ENCODE peak calls at places on chromosome 18, in eight cellular contexts. W is activated CD8-positive, alpha-beta memory T cell treated with anti-CD3 and anti-CD28 coated beads for 24 hours; B is NCI-H1105 treated with DMSO at 0.1 percent for 48 hours; P is thoracic aorta; F is mucosa of gallbladder; E is A172; T is cardiac fibroblast; S is SW 1271. X is an unnamed sample.

GRCh38 chr18:1102848-1103247 is 198.2 kb downstream of the ADCYAP1 start:
- DNase-seq in W (no peak), T (no peak), P (no peak), F (no peak), E (no peak), B (no peak), S (no peak), X (no peak)

GRCh38 chr18:10497350-10497749 is 28.5 kb upstream of the NAPG start:
- DNase-seq in B (no peak), W (no peak), T (peak), E (no peak), F (no peak), P (no peak), S (no peak), X (no peak)

GRCh38 chr18:33577688-33578370 is at the start of gene ASXL3:
- DNase-seq in F (peak), B (peak), W (no peak), E (no peak), T (no peak), S (no peak), P (peak), X (peak)

GRCh38 chr18:24027156-24027555 is 12.6 kb downstream of the TTC39C start:
- DNase-seq in P (no peak), B (no peak), S (no peak), T (peak), E (peak), W (no peak), F (peak), X (no peak)

GRCh38 chr18:76464281-76465259 is 30.5 kb downstream of the ZNF516 start:
- DNase-seq in E (no peak), S (no peak), P (no peak), B (no peak), F (no peak), W (peak), T (no peak), X (no peak)

GRCh38 chr18:80022613-80023012 is 11.6 kb upstream of the RBFA start:
- DNase-seq in B (peak), S (no peak), F (no peak), P (no peak), W (no peak), E (no peak), T (peak), X (peak)

GRCh38 chr18:9901377-9901776 is 12.4 kb upstream of the VAPA start:
- DNase-seq in T (peak), E (no peak), P (no peak), W (no peak), B (no peak), S (no peak), F (no peak), X (no peak)

GRCh38 chr18:21134895-21135294 is 23.3 kb upstream of the ROCK1 start:
- DNase-seq in E (no peak), F (no peak), P (no peak), B (no peak), W (no peak), S (no peak), T (peak), X (no peak)

GRCh38 chr18:59372975-59373374 is 13.9 kb upstream of the LMAN1 start:
- DNase-seq in P (no peak), S (no peak), F (no peak), W (no peak), E (no peak), T (no peak), B (no peak), X (no peak)

GRCh38 chr18:55269632-55270031 is 310.4 kb upstream of the CCDC68 start:
- DNase-seq in F (no peak), W (no peak), S (no peak), T (no peak), B (no peak), E (no peak), P (no peak), X (no peak)

GRCh38 chr18:56291229-56291796 is 347.1 kb downstream of the TXNL1 start:
- DNase-seq in T (no peak), P (no peak), W (no peak), B (no peak), F (no peak), E (no peak), S (no peak), X (no peak)

GRCh38 chr18:41391616-41392610 is 563.1 kb upstream of the PIK3C3 start:
- DNase-seq in B (peak), P (no peak), T (peak), E (peak), W (no peak), S (peak), F (peak), X (peak)

GRCh38 chr18:48031011-48031480 is 100.6 kb upstream of the SMAD2 start:
- DNase-seq in T (peak), W (no peak), P (no peak), F (peak), S (peak), B (peak), E (peak), X (peak)

GRCh38 chr18:32717151-32717550 is 55.7 kb downstream of the KLHL14 start:
- DNase-seq in T (no peak), F (no peak), P (no peak), S (no peak), W (no peak), E (no peak), B (no peak), X (no peak)

GRCh38 chr18:57441395-57441794 is 6.2 kb downstream of the ONECUT2 start:
- DNase-seq in S (no peak), E (no peak), P (no peak), W (no peak), T (peak), F (no peak), B (no peak), X (peak)

GRCh38 chr18:54181856-54182612 is 42.4 kb downstream of the MBD2 start:
- DNase-seq in F (no peak), B (no peak), P (no peak), W (no peak), T (peak), E (no peak), S (no peak), X (no peak)

GRCh38 chr18:46462523-46462922 is 194.5 kb downstream of the LOXHD1 start:
- DNase-seq in S (no peak), F (no peak), W (no peak), P (no peak), T (no peak), E (no peak), B (no peak), X (no peak)

GRCh38 chr18:67359868-67360838 is 156.4 kb downstream of the DSEL start:
- DNase-seq in S (peak), F (peak), B (no peak), T (peak), P (peak), E (peak), W (no peak), X (no peak)

GRCh38 chr18:49274188-49274714 is 186.2 kb downstream of the DYM start:
- DNase-seq in S (no peak), F (no peak), W (no peak), B (no peak), T (peak), P (no peak), E (no peak), X (no peak)

GRCh38 chr18:11808001-11808855 is 43.0 kb upstream of the CHMP1B start:
- DNase-seq in W (no peak), E (peak), P (no peak), S (no peak), B (no peak), F (no peak), T (peak), X (peak)

GRCh38 chr18:35637226-35637625 is 55.7 kb downstream of the GALNT1 start:
- DNase-seq in E (no peak), T (no peak), P (no peak), B (no peak), W (no peak), F (no peak), S (no peak), X (no peak)

GRCh38 chr18:13823707-13824395 is at the start of gene MC5R:
- DNase-seq in W (peak), F (peak), S (no peak), T (peak), B (peak), E (peak), P (no peak), X (peak)

GRCh38 chr18:21362921-21363320 is 120.9 kb downstream of the GREB1L start:
- DNase-seq in P (no peak), W (no peak), E (no peak), F (no peak), T (no peak), B (no peak), S (no peak), X (no peak)

GRCh38 chr18:30280861-30281470 is 761.6 kb downstream of the DSC3 start:
- DNase-seq in S (no peak), B (peak), T (peak), F (peak), P (no peak), E (peak), W (no peak), X (peak)

GRCh38 chr18:36364911-36365624 is 67.6 kb downstream of the FHOD3 start:
- DNase-seq in B (no peak), P (no peak), T (no peak), F (no peak), W (no peak), E (no peak), S (no peak), X (no peak)

GRCh38 chr18:65235966-65236634 is 514.7 kb upstream of the CDH7 start:
- DNase-seq in E (peak), S (no peak), B (peak), P (no peak), W (no peak), F (no peak), T (no peak), X (no peak)

GRCh38 chr18:33440011-33440383 is 524 bp downstream of the CCDC178 start:
- DNase-seq in T (peak), S (no peak), P (no peak), E (no peak), W (no peak), B (peak), F (peak), X (no peak)

GRCh38 chr18:13630869-13631268 is 95.5 kb downstream of the FAM210A start:
- DNase-seq in F (no peak), W (peak), P (no peak), T (no peak), S (no peak), E (no peak), B (no peak), X (no peak)

GRCh38 chr18:29434650-29435049 is 1257.7 kb upstream of the CDH2 start:
- DNase-seq in E (peak), T (no peak), S (no peak), B (no peak), P (no peak), F (no peak), W (no peak), X (no peak)

GRCh38 chr18:3867768-3868445 is 417.9 kb downstream of the TGIF1 start:
- DNase-seq in E (no peak), B (no peak), F (no peak), W (no peak), T (peak), P (no peak), S (no peak), X (no peak)

GRCh38 chr18:5979176-5979888 is 84.0 kb upstream of the TMEM200C start:
- DNase-seq in S (no peak), P (no peak), B (no peak), W (no peak), F (no peak), T (no peak), E (no peak), X (no peak)

GRCh38 chr18:33928226-33928625 is 296.5 kb downstream of the NOL4 start:
- DNase-seq in F (no peak), B (no peak), E (peak), S (no peak), P (no peak), W (no peak), T (peak), X (no peak)

GRCh38 chr18:5073026-5073944 is 123.8 kb downstream of the AKAIN1 start:
- DNase-seq in E (peak), T (peak), P (no peak), B (peak), W (no peak), F (no peak), S (no peak), X (peak)

GRCh38 chr18:59056706-59057492 is 82.8 kb upstream of the SEC11C start:
- DNase-seq in T (peak), E (peak), S (peak), B (peak), F (peak), W (peak), P (no peak), X (peak)

GRCh38 chr18:28999711-29000110 is 822.8 kb upstream of the CDH2 start:
- DNase-seq in B (no peak), F (no peak), P (no peak), S (no peak), T (peak), E (no peak), W (no peak), X (no peak)

GRCh38 chr18:35236964-35237363 is 3.9 kb upstream of the ZNF397 start:
- DNase-seq in B (no peak), F (no peak), S (no peak), P (no peak), T (no peak), E (no peak), W (no peak), X (no peak)

X was measured in ELF-1.